ENCODE peak calls at places on chromosomes 6 and 20, in eight cellular contexts. X is CD8-positive, alpha-beta T cell; T is NCI-H1105 treated with DMSO at 0.1 percent for 48 hours; Y is fibroblast of mammary gland; F is A172; W is ascending aorta; Q is astrocyte; C is NCI-H446 treated with DMSO at 0.1 percent for 48 hours. Z is an unnamed sample.

GRCh38 chr6:160137989-160138835 is 16.6 kb downstream of the SLC22A1 start:
- DNase-seq in Q (peak), X (peak), W (no peak), F (peak), Y (peak), C (peak), T (peak), Z (peak)

GRCh38 chr6:113596907-113597583 is 260.1 kb upstream of the MARCKS start:
- DNase-seq in Q (peak), Y (peak), C (peak), W (no peak), T (peak), X (no peak), F (no peak), Z (no peak)

GRCh38 chr6:33313105-33313708 is 671 bp downstream of the TAPBP start:
- DNase-seq in C (no peak), F (no peak), T (peak), X (no peak), W (no peak), Y (no peak), Q (no peak), Z (no peak)

GRCh38 chr20:37209661-37210314 is 30.4 kb upstream of the MROH8 start:
- DNase-seq in T (peak), W (no peak), C (no peak), Q (no peak), X (no peak), Y (peak), F (peak), Z (no peak)

GRCh38 chr6:158043008-158043407 is 61.3 kb downstream of the SYNJ2 start:
- DNase-seq in W (no peak), F (no peak), Y (no peak), C (no peak), T (no peak), X (no peak), Q (no peak), Z (no peak)

GRCh38 chr6:33570806-33571636 is 9.1 kb downstream of the BAK1 start:
- DNase-seq in T (peak), W (peak), F (peak), X (peak), C (peak), Y (peak), Q (peak), Z (peak)

GRCh38 chr20:18747090-18747489 is 66.5 kb upstream of the SCP2D1 start:
- DNase-seq in Q (no peak), C (no peak), X (no peak), W (no peak), Y (no peak), F (no peak), T (no peak), Z (no peak)

GRCh38 chr20:24773751-24774201 is 175.3 kb upstream of the CST7 start:
- DNase-seq in Q (peak), C (peak), T (no peak), X (no peak), W (no peak), F (peak), Y (peak), Z (no peak)

GRCh38 chr6:83511901-83512681 is at the start of gene PRSS35:
- DNase-seq in X (peak), W (no peak), Y (peak), F (peak), T (peak), Q (peak), C (no peak), Z (peak)

GRCh38 chr20:1338096-1338495 is 9.2 kb upstream of the SDCBP2 start:
- DNase-seq in F (no peak), T (no peak), Y (no peak), Q (no peak), W (no peak), X (no peak), C (no peak), Z (no peak)

GRCh38 chr6:76885861-76886301 is 577.4 kb downstream of the HTR1B start:
- DNase-seq in X (no peak), Y (peak), F (no peak), T (no peak), W (no peak), C (no peak), Q (no peak), Z (no peak)

GRCh38 chr20:53157443-53158408 is 185.6 kb downstream of the TSHZ2 start:
- DNase-seq in Y (peak), W (no peak), X (peak), F (peak), T (no peak), C (no peak), Q (no peak), Z (peak)

GRCh38 chr6:162442675-162443074 is 284.9 kb downstream of the PRKN start:
- DNase-seq in X (no peak), T (no peak), C (no peak), Y (peak), F (no peak), W (no peak), Q (no peak), Z (no peak)